ENCODE peak calls at places on chromosomes 2 and 18, in six cellular contexts. One of them, this sample, is unnamed. For H3K9me3, the result is how much of the 10 kb centered on the place peaks cover.

GRCh38 chr2:62036229-62036628 is 130.8 kb downstream of the COMMD1 start:
- DNase-seq in gastrocnemius medialis: no peak
- DNase-seq in ovary: no peak
- DNase-seq in OCI-LY7: no peak
- DNase-seq in CD4-positive, alpha-beta T cell: no peak
- DNase-seq in tibial nerve: no peak
- DNase-seq in this sample: no peak

GRCh38 chr2:191521608-191522208 is 156.2 kb upstream of the NABP1 start:
- DNase-seq in tibial nerve: no peak
- DNase-seq in ovary: no peak
- DNase-seq in CD4-positive, alpha-beta T cell: no peak
- DNase-seq in gastrocnemius medialis: no peak
- DNase-seq in OCI-LY7: peak
- DNase-seq in this sample: no peak

GRCh38 chr2:156177654-156178053 is 154.9 kb downstream of the NR4A2 start:
- DNase-seq in ovary: no peak
- DNase-seq in gastrocnemius medialis: no peak
- DNase-seq in OCI-LY7: no peak
- DNase-seq in tibial nerve: no peak
- DNase-seq in CD4-positive, alpha-beta T cell: no peak
- DNase-seq in this sample: no peak

GRCh38 chr18:26227051-26227672 is 917 bp downstream of the TAF4B start:
- DNase-seq in ovary: peak
- DNase-seq in CD4-positive, alpha-beta T cell: no peak
- DNase-seq in tibial nerve: no peak
- DNase-seq in gastrocnemius medialis: no peak
- DNase-seq in OCI-LY7: no peak
- DNase-seq in this sample: no peak

GRCh38 chr2:98913916-98914712 is 21.9 kb downstream of the CRACDL start:
- DNase-seq in OCI-LY7: no peak
- DNase-seq in CD4-positive, alpha-beta T cell: no peak
- DNase-seq in gastrocnemius medialis: no peak
- DNase-seq in ovary: no peak
- DNase-seq in tibial nerve: no peak
- DNase-seq in this sample: peak

GRCh38 chr2:27756544-27757498 is 14.7 kb upstream of the MRPL33 start:
- DNase-seq in ovary: no peak
- DNase-seq in tibial nerve: peak
- DNase-seq in CD4-positive, alpha-beta T cell: no peak
- DNase-seq in OCI-LY7: no peak
- DNase-seq in gastrocnemius medialis: peak
- DNase-seq in this sample: no peak

GRCh38 chr2:79910643-79911042 is 393.9 kb downstream of the LRRTM1 start:
- DNase-seq in CD4-positive, alpha-beta T cell: no peak
- DNase-seq in gastrocnemius medialis: no peak
- DNase-seq in tibial nerve: no peak
- DNase-seq in OCI-LY7: no peak
- DNase-seq in ovary: no peak
- DNase-seq in this sample: no peak

GRCh38 chr2:62192811-62193210 is 3.1 kb upstream of the B3GNT2 start:
- DNase-seq in ovary: no peak
- DNase-seq in gastrocnemius medialis: no peak
- DNase-seq in OCI-LY7: no peak
- DNase-seq in CD4-positive, alpha-beta T cell: no peak
- DNase-seq in tibial nerve: no peak
- DNase-seq in this sample: no peak

GRCh38 chr18:8989017-8989416 is 113.5 kb upstream of the NDUFV2 start:
- DNase-seq in gastrocnemius medialis: no peak
- DNase-seq in ovary: no peak
- DNase-seq in tibial nerve: no peak
- DNase-seq in OCI-LY7: no peak
- DNase-seq in CD4-positive, alpha-beta T cell: no peak
- DNase-seq in this sample: no peak

GRCh38 chr2:240255811-240256703 is 115.6 kb upstream of the OTOS start:
- DNase-seq in ovary: no peak
- DNase-seq in OCI-LY7: no peak
- DNase-seq in gastrocnemius medialis: no peak
- DNase-seq in CD4-positive, alpha-beta T cell: no peak
- DNase-seq in tibial nerve: no peak
- DNase-seq in this sample: no peak

GRCh38 chr2:24935145-24935544 is 15.1 kb upstream of the ADCY3 start:
- DNase-seq in ovary: no peak
- DNase-seq in tibial nerve: no peak
- DNase-seq in gastrocnemius medialis: no peak
- DNase-seq in CD4-positive, alpha-beta T cell: no peak
- DNase-seq in OCI-LY7: no peak
- DNase-seq in this sample: no peak

GRCh38 chr2:181658444-181658843 is 1.5 kb upstream of the CERKL start:
- DNase-seq in tibial nerve: no peak
- DNase-seq in gastrocnemius medialis: no peak
- DNase-seq in OCI-LY7: no peak
- DNase-seq in CD4-positive, alpha-beta T cell: no peak
- DNase-seq in ovary: no peak
- DNase-seq in this sample: no peak

GRCh38 chr2:107804608-107805498 is 21.8 kb upstream of the RGPD4 start:
- DNase-seq in gastrocnemius medialis: no peak
- DNase-seq in OCI-LY7: no peak
- DNase-seq in ovary: no peak
- DNase-seq in tibial nerve: no peak
- DNase-seq in CD4-positive, alpha-beta T cell: no peak
- DNase-seq in this sample: no peak

GRCh38 chr2:98269274-98269673 is 77.0 kb upstream of the CNGA3 start:
- DNase-seq in ovary: no peak
- DNase-seq in tibial nerve: peak
- DNase-seq in CD4-positive, alpha-beta T cell: no peak
- DNase-seq in gastrocnemius medialis: no peak
- DNase-seq in OCI-LY7: peak
- DNase-seq in this sample: no peak

GRCh38 chr18:51614033-51614432 is 416.6 kb upstream of the MEX3C start:
- DNase-seq in OCI-LY7: no peak
- DNase-seq in ovary: no peak
- DNase-seq in CD4-positive, alpha-beta T cell: no peak
- DNase-seq in tibial nerve: no peak
- DNase-seq in gastrocnemius medialis: no peak
- DNase-seq in this sample: no peak

GRCh38 chr2:135169900-135170753 is 118.0 kb downstream of the RAB3GAP1 start:
- DNase-seq in ovary: no peak
- DNase-seq in gastrocnemius medialis: no peak
- DNase-seq in CD4-positive, alpha-beta T cell: no peak
- DNase-seq in OCI-LY7: no peak
- DNase-seq in tibial nerve: no peak
- DNase-seq in this sample: no peak

DNA sequence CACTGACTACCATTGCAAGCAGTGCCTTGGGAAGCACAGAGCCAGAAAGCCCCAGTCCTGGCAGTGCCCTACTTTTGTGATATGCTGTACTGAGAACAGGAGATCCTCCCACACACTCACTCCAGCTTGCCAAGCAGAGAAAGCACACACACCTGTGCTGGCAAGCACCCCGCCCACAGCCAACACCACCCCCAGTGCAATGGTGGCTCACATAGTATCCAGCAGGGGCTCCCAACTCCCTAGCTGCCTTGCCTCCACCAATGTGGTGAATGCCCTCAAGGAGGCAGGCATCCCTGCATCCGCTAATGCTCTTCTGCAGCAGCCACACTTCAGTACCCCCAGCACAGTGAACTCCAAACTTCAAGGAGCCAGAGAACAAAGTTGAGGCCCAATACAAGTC is 1655.8 kb downstream of the SUCLG1 start:
- DNase-seq in ovary: no peak
- DNase-seq in tibial nerve: no peak
- DNase-seq in CD4-positive, alpha-beta T cell: no peak
- DNase-seq in gastrocnemius medialis: no peak
- DNase-seq in OCI-LY7: no peak
- DNase-seq in this sample: no peak
- H3K9me3 ChIP-seq in ovary: under half
- H3K9me3 ChIP-seq in tibial nerve: under half
- H3K9me3 ChIP-seq in CD4-positive, alpha-beta T cell: under half
- H3K9me3 ChIP-seq in gastrocnemius medialis: under half
- H3K9me3 ChIP-seq in OCI-LY7: under half
- H3K9me3 ChIP-seq in this sample: under half

GRCh38 chr2:603427-603826 is 73.8 kb downstream of the TMEM18 start:
- DNase-seq in tibial nerve: no peak
- DNase-seq in OCI-LY7: no peak
- DNase-seq in ovary: no peak
- DNase-seq in CD4-positive, alpha-beta T cell: no peak
- DNase-seq in gastrocnemius medialis: no peak
- DNase-seq in this sample: peak
- H3K9me3 ChIP-seq in tibial nerve: under half
- H3K9me3 ChIP-seq in OCI-LY7: under half
- H3K9me3 ChIP-seq in ovary: under half
- H3K9me3 ChIP-seq in CD4-positive, alpha-beta T cell: under half
- H3K9me3 ChIP-seq in gastrocnemius medialis: under half
- H3K9me3 ChIP-seq in this sample: under half

DNA sequence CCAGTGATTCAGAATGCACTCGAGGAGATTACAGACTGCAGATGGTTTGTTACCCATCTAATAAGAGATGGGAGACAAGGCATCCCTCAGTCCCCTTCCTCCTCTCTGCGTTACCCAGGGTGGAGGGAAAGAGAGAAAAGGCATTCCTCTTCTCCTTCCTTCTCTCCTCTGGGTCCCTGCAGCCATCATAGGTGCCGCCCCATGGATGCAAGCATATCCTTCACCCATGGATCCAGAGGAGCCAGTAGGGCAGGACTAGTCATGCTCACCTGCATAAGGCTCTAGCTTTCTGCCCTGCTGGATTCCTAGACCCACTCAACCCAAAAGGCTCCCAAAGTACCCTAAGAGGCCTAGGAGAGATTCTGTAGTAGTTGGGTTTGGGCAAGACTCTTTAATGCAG is 20.4 kb downstream of the CMPK2 start:
- DNase-seq in OCI-LY7: peak
- DNase-seq in gastrocnemius medialis: no peak
- DNase-seq in CD4-positive, alpha-beta T cell: no peak
- DNase-seq in ovary: no peak
- DNase-seq in tibial nerve: no peak
- DNase-seq in this sample: no peak
- H3K9me3 ChIP-seq in OCI-LY7: under half
- H3K9me3 ChIP-seq in gastrocnemius medialis: under half
- H3K9me3 ChIP-seq in CD4-positive, alpha-beta T cell: half or more
- H3K9me3 ChIP-seq in ovary: under half
- H3K9me3 ChIP-seq in tibial nerve: half or more
- H3K9me3 ChIP-seq in this sample: under half

GRCh38 chr2:185771396-185771795 is 32.8 kb downstream of the FSIP2 start:
- DNase-seq in ovary: no peak
- DNase-seq in tibial nerve: no peak
- DNase-seq in CD4-positive, alpha-beta T cell: no peak
- DNase-seq in gastrocnemius medialis: no peak
- DNase-seq in OCI-LY7: no peak
- DNase-seq in this sample: no peak
- H3K9me3 ChIP-seq in ovary: under half
- H3K9me3 ChIP-seq in tibial nerve: half or more
- H3K9me3 ChIP-seq in CD4-positive, alpha-beta T cell: under half
- H3K9me3 ChIP-seq in gastrocnemius medialis: under half
- H3K9me3 ChIP-seq in OCI-LY7: under half
- H3K9me3 ChIP-seq in this sample: under half

GRCh38 chr2:5315512-5315911 is 376.7 kb upstream of the SOX11 start:
- DNase-seq in tibial nerve: no peak
- DNase-seq in gastrocnemius medialis: no peak
- DNase-seq in CD4-positive, alpha-beta T cell: no peak
- DNase-seq in OCI-LY7: no peak
- DNase-seq in ovary: no peak
- DNase-seq in this sample: no peak

GRCh38 chr2:5322414-5322813 is 369.8 kb upstream of the SOX11 start:
- DNase-seq in gastrocnemius medialis: no peak
- DNase-seq in CD4-positive, alpha-beta T cell: no peak
- DNase-seq in tibial nerve: no peak
- DNase-seq in ovary: no peak
- DNase-seq in OCI-LY7: no peak
- DNase-seq in this sample: no peak

DNA sequence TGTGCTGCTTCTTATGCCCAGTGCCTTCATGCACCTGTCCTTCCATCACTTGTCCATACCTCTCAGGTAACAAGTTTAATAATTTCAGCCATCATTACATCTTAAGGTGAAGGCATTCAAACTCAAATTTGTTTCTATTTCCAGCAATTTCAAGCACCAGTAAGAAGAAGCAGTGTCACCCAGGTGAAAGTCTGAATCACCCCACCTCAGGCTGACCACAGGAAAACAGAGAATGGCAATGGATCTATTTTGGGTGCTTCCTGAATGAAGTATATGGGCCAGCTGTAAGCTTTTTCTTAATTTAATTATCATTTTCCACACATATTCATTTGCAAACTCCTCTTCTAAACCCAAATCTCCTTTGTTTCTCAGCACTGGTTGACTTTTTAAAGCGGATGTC is 372.7 kb upstream of the SOX11 start:
- DNase-seq in CD4-positive, alpha-beta T cell: no peak
- DNase-seq in gastrocnemius medialis: no peak
- DNase-seq in ovary: no peak
- DNase-seq in OCI-LY7: no peak
- DNase-seq in tibial nerve: no peak
- DNase-seq in this sample: no peak
- H3K9me3 ChIP-seq in CD4-positive, alpha-beta T cell: under half
- H3K9me3 ChIP-seq in gastrocnemius medialis: under half
- H3K9me3 ChIP-seq in ovary: under half
- H3K9me3 ChIP-seq in OCI-LY7: under half
- H3K9me3 ChIP-seq in tibial nerve: under half
- H3K9me3 ChIP-seq in this sample: under half

DNA sequence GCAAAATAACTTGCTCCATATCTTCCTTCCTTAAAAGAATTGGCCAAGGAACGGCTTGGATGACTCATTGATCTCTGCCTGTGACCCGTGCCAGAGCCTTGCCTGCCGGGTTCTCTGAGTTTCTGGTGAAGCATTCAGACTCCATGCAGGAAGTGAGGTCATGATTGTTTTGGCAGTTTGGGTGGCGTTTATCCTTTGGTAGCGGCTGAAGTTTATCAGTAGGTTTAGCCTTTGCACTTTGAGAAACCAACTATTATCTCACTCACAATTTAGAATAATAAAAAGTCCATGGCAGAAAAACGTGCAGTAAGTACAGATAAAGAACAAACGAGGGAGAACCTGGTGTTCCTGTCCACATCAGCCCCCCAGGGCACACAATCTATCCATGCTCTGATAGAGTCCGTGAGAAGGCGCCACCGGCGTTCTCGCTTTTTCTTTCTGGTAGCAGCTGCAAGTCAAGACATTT is 15.0 kb upstream of the CTAGE1 start:
- DNase-seq in tibial nerve: peak
- DNase-seq in gastrocnemius medialis: peak
- DNase-seq in ovary: peak
- DNase-seq in CD4-positive, alpha-beta T cell: no peak
- DNase-seq in OCI-LY7: no peak
- DNase-seq in this sample: no peak
- H3K9me3 ChIP-seq in tibial nerve: under half
- H3K9me3 ChIP-seq in gastrocnemius medialis: under half
- H3K9me3 ChIP-seq in ovary: under half
- H3K9me3 ChIP-seq in CD4-positive, alpha-beta T cell: under half
- H3K9me3 ChIP-seq in OCI-LY7: under half
- H3K9me3 ChIP-seq in this sample: under half

DNA sequence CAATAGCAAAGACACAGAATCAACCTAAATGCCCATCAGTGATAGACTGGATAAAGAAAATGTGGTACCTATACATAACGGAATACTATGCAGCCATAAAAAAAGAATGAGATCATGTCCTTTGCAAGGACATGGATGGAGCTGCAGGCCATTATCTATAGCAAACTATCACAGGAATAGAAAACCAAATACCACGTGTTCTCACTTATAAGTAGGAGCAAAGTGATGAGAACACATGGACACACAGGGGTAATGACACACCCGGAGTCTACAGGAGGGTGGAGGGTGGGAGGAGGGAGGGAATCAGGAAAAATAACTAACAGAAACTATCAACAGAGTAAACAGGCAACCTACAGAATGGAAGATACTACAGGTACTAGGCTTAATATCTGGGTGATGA is 46.6 kb upstream of the MAL start:
- DNase-seq in ovary: no peak
- DNase-seq in OCI-LY7: no peak
- DNase-seq in CD4-positive, alpha-beta T cell: no peak
- DNase-seq in tibial nerve: no peak
- DNase-seq in gastrocnemius medialis: no peak
- DNase-seq in this sample: no peak
- H3K9me3 ChIP-seq in ovary: under half
- H3K9me3 ChIP-seq in OCI-LY7: under half
- H3K9me3 ChIP-seq in CD4-positive, alpha-beta T cell: under half
- H3K9me3 ChIP-seq in tibial nerve: under half
- H3K9me3 ChIP-seq in gastrocnemius medialis: under half
- H3K9me3 ChIP-seq in this sample: under half